ENCODE peak calls at places on chromosomes 16 and 17, in seven cellular contexts. D, J, B, F, O, Y and G are unnamed samples.

GRCh38 chr17:67019126-67019507 is 25.2 kb upstream of the CACNG1 start:
- DNase-seq in Y (no peak), J (no peak), D (no peak), F (no peak), B (no peak), O (no peak), G (no peak)

GRCh38 chr16:73951541-73951940 is 345.1 kb upstream of the PSMD7 start:
- DNase-seq in Y (no peak), B (no peak), D (no peak), F (peak; percentile 26), O (no peak), J (peak; percentile 73), G (no peak)

GRCh38 chr16:89261691-89262563 is 44.4 kb downstream of the ZNF778 start:
- DNase-seq in Y (no peak), F (no peak), D (no peak), O (no peak), B (no peak), J (no peak), G (no peak)

GRCh38 chr17:77886387-77886728 is 72.1 kb upstream of the TNRC6C start:
- DNase-seq in J (peak; percentile 51), O (peak; percentile 27), Y (no peak), B (peak; percentile 69), D (no peak), F (no peak), G (no peak)

GRCh38 chr16:12439443-12440232 is 364.0 kb downstream of the CPPED1 start:
- DNase-seq in D (no peak), Y (no peak), O (peak; percentile 47), B (no peak), F (no peak), J (peak; percentile 34), G (no peak)

GRCh38 chr16:49488336-49488735 is 114.7 kb downstream of the C16orf78 start:
- DNase-seq in F (no peak), B (no peak), Y (no peak), J (no peak), O (no peak), D (no peak), G (no peak)

GRCh38 chr17:82416264-82416663 is 1.9 kb upstream of the HEXD start:
- DNase-seq in O (no peak), B (no peak), Y (no peak), F (no peak), J (no peak), D (no peak), G (no peak)

GRCh38 chr16:89190150-89190958 is 10.0 kb downstream of the SLC22A31 start:
- DNase-seq in J (peak; percentile 17), Y (no peak), O (no peak), B (no peak), F (no peak), D (no peak), G (no peak)

GRCh38 chr16:12680531-12680930 is 123.2 kb downstream of the CPPED1 start:
- DNase-seq in D (no peak), O (no peak), J (no peak), F (no peak), B (no peak), Y (no peak), G (no peak)

GRCh38 chr16:89406277-89406888 is 84.0 kb downstream of the ANKRD11 start:
- DNase-seq in F (no peak), Y (no peak), J (no peak), O (no peak), D (no peak), B (no peak), G (no peak)

GRCh38 chr16:30582611-30583340 is 2.7 kb downstream of the ZNF785 start:
- DNase-seq in F (no peak), O (no peak), D (no peak), B (no peak), J (no peak), Y (no peak), G (no peak)

GRCh38 chr16:54657709-54658102 is 273.0 kb upstream of the IRX5 start:
- DNase-seq in Y (no peak), F (no peak), D (no peak), J (no peak), O (no peak), B (no peak), G (no peak)

GRCh38 chr16:74297296-74297665 is 667 bp downstream of the PSMD7 start:
- DNase-seq in J (peak; percentile 32), D (no peak), Y (peak; percentile 41), F (no peak), B (no peak), O (peak; percentile 71), G (no peak)

GRCh38 chr16:68227183-68227793 is 8.6 kb downstream of the ESRP2 start:
- DNase-seq in B (peak; percentile 43), J (no peak), O (peak; percentile 71), Y (peak; percentile 40), F (no peak), D (no peak), G (no peak)

GRCh38 chr17:1650731-1651558 is 1.3 kb upstream of the RILP start:
- DNase-seq in D (no peak), J (no peak), B (no peak), F (no peak), O (no peak), Y (no peak), G (no peak)

GRCh38 chr17:1648582-1649115 is 1.0 kb downstream of the RILP start:
- DNase-seq in D (peak; percentile 92), F (peak; percentile 94), Y (peak; percentile 99), O (peak; percentile 95), B (peak; percentile 92), J (peak; percentile 97), G (peak; percentile 98)

GRCh38 chr17:1647802-1648581 is 1.7 kb downstream of the RILP start:
- DNase-seq in O (no peak), F (peak; percentile 47), D (no peak), J (peak; percentile 74), Y (peak; percentile 18), B (peak; percentile 60), G (no peak)

GRCh38 chr17:1649844-1650409 is at the start of gene RILP:
- DNase-seq in F (peak; percentile 74), Y (no peak), B (peak; percentile 91), O (no peak), J (peak; percentile 94), D (no peak), G (no peak)

DNA sequence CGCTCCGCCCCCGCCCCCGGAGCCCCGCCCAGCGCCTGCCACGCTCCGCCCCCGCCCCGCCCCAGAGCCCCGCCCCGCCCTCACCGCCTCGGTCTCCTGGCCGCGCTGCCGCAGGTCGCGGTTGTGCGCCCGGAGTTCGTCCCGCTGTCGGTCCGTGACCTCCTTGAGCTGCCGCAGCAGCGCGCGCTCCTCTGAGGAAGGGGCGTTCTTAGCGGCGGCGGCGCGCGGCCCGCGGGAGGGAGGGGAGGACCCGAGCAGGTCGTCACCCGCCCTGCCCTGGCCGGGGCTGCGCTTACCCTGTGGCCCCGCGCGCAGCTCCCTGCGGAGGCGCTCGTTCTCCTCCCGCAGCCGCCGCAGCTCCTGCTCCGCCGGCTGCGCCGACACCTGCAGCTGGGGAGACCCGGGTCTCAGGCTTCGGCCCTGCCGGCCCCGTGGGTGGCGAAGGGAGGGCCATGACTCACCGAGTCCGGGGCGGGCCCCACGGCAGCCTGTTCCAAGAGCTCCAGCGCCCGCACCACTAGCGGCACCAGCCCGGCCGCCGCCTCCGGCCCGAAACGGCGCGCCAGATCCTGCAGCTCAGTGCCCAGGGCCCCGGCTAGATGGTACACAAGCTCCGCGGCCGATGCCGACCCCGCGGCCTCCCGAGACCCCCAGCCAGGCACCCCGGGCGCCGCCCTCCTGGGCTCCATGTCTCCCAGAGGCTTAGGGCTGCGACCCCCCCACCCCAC is 386 bp downstream of the RILP start:
- DNase-seq in Y (peak; percentile 88), D (peak; percentile 85), F (peak; percentile 89), O (peak; percentile 88), J (peak; percentile 91), B (peak; percentile 94), G (peak; percentile 97)
- TF ChIP-seq CTCF in Y (no peak), D (peak; percentile 40), F (peak; percentile 18), O (no peak), J (no peak), B (no peak), G (no peak)

DNA sequence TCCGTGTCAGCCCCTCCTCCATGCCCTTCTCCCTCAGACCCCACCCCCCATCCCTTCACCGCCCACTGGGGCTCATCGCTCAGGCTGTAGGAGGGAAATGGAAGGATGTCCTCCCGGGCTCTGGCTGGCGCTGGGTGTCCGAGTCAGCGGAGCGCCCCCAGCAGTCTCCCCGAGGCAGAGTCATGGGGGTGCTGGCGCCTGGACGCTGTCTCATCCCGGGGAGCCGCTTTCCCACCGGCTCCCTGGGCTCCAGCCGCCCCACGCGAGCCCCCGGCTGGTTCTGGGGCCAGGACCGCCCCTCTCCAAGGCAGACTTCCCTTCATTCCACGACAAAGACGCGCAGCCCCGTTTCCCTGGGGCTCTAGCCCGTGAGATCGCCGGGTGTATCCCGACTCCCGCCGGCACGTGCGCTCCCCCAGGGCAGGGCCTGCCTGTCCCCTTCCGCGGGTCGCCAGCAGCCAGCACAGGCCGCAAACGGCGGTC is 398 bp upstream of the ANTKMT start:
- DNase-seq in O (peak; percentile 86), D (peak; percentile 39), J (peak; percentile 65), B (no peak), F (no peak), Y (peak; percentile 82), G (no peak)
- TF ChIP-seq CTCF in O (peak; percentile 38), D (peak; percentile 44), J (no peak), B (no peak), F (no peak), Y (peak; percentile 17), G (no peak)

GRCh38 chr17:57830880-57831279 is 19.0 kb downstream of the MRPS23 start:
- DNase-seq in D (no peak), F (no peak), J (no peak), O (no peak), Y (no peak), B (no peak), G (no peak)

GRCh38 chr17:57834146-57834741 is 15.6 kb downstream of the MRPS23 start:
- DNase-seq in B (no peak), Y (no peak), J (peak; percentile 71), O (peak; percentile 28), F (peak; percentile 80), D (peak; percentile 23), G (no peak)

GRCh38 chr17:57832299-57832698 is 17.5 kb downstream of the MRPS23 start:
- DNase-seq in B (no peak), J (no peak), Y (no peak), D (no peak), O (no peak), F (no peak), G (no peak)

GRCh38 chr17:57833597-57833939 is 16.3 kb downstream of the MRPS23 start:
- DNase-seq in Y (no peak), J (no peak), B (no peak), F (no peak), O (no peak), D (no peak), G (no peak)

GRCh38 chr17:57832711-57833596 is 16.9 kb downstream of the MRPS23 start:
- DNase-seq in F (peak; percentile 70), D (peak; percentile 63), O (peak; percentile 84), J (peak; percentile 77), Y (peak; percentile 69), B (peak; percentile 79), G (peak; percentile 86)
- TF ChIP-seq CTCF in F (peak; percentile 89), D (peak; percentile 97), O (peak; percentile 92), J (peak; percentile 94), Y (peak; percentile 91), B (peak; percentile 86), G (peak; percentile 98)

GRCh38 chr17:16652847-16653366 is 743 bp downstream of the ZNF624 start:
- DNase-seq in Y (no peak), B (no peak), J (no peak), D (no peak), F (no peak), O (no peak), G (no peak)

GRCh38 chr17:16652252-16652651 is 1.4 kb downstream of the ZNF624 start:
- DNase-seq in J (no peak), Y (no peak), D (no peak), B (no peak), O (no peak), F (no peak), G (no peak)

GRCh38 chr17:16649585-16649984 is 4.1 kb downstream of the ZNF624 start:
- DNase-seq in Y (no peak), O (no peak), F (no peak), J (no peak), D (no peak), B (no peak), G (no peak)

GRCh38 chr17:16653367-16654041 is at the start of gene ZNF624:
- DNase-seq in J (peak; percentile 98), D (peak; percentile 82), F (peak; percentile 93), Y (peak; percentile 94), B (peak; percentile 93), O (peak; percentile 90), G (peak; percentile 97)
- TF ChIP-seq CTCF in J (no peak), D (no peak), F (no peak), Y (no peak), B (no peak), O (no peak), G (no peak)